ENCODE peak calls at places on chromosomes 7 and 10, in seven cellular contexts. U is cardiac fibroblast, W is cardiac muscle cell, Y is SHP77, Z is brain microvascular endothelial cell, V is GM12865, I is HTR-8/SVneo. C is an unnamed sample.

GRCh38 chr7:133919810-133920209 is 207.3 kb upstream of the LRGUK start:
- DNase-seq in V (no peak), U (peak), W (no peak), Z (no peak), Y (no peak), I (no peak), C (no peak)

GRCh38 chr10:13437026-13437555 is 89.0 kb upstream of the SEPHS1 start:
- DNase-seq in Y (no peak), Z (no peak), W (no peak), U (no peak), I (no peak), V (no peak), C (no peak)

GRCh38 chr10:16986406-16987128 is 143.0 kb downstream of the CUBN start:
- DNase-seq in V (no peak), Y (no peak), U (peak), Z (peak), I (no peak), W (peak), C (no peak)

GRCh38 chr7:157762824-157763223 is 426.0 kb downstream of the DNAJB6 start:
- DNase-seq in Z (no peak), U (no peak), W (no peak), V (no peak), I (no peak), Y (no peak), C (no peak)

GRCh38 chr10:58998924-58999713 is 177.3 kb upstream of the PHYHIPL start:
- DNase-seq in W (peak), Y (no peak), U (peak), Z (no peak), I (no peak), V (no peak), C (no peak)

GRCh38 chr10:128095023-128095752 is 31.0 kb downstream of the MKI67 start:
- DNase-seq in V (peak), U (no peak), Y (no peak), Z (no peak), I (peak), W (no peak), C (no peak)

GRCh38 chr7:157841757-157842390 is 505.1 kb downstream of the DNAJB6 start:
- DNase-seq in Z (no peak), Y (no peak), V (no peak), W (no peak), I (no peak), U (no peak), C (no peak)

GRCh38 chr7:44914992-44915607 is 29.8 kb upstream of the PURB start:
- DNase-seq in W (no peak), Z (no peak), I (no peak), Y (no peak), V (peak), U (no peak), C (no peak)

GRCh38 chr7:85554294-85554877 is 367.5 kb upstream of the SEMA3D start:
- DNase-seq in U (peak), W (peak), I (peak), Y (peak), Z (peak), V (peak), C (no peak)

GRCh38 chr10:3781458-3782098 is 3.4 kb downstream of the KLF6 start:
- DNase-seq in V (peak), W (peak), I (no peak), U (peak), Z (peak), Y (no peak), C (peak)

GRCh38 chr10:100209303-100209702 is 20.1 kb downstream of the CHUK start:
- DNase-seq in Z (peak), U (peak), V (no peak), I (peak), W (peak), Y (no peak), C (no peak)

GRCh38 chr10:88670497-88670896 is 6.3 kb downstream of the LIPF start:
- DNase-seq in W (no peak), Z (no peak), V (peak), I (no peak), Y (no peak), U (no peak), C (no peak)

GRCh38 chr10:84665883-84666463 is 337.6 kb downstream of the CCSER2 start:
- DNase-seq in U (no peak), I (no peak), W (no peak), V (peak), Y (no peak), Z (no peak), C (no peak)

GRCh38 chr7:50718311-50718710 is 64.4 kb downstream of the GRB10 start:
- DNase-seq in W (no peak), Z (no peak), V (no peak), I (no peak), Y (no peak), U (no peak), C (no peak)

GRCh38 chr7:2166625-2167280 is 66.0 kb downstream of the MAD1L1 start:
- DNase-seq in W (no peak), I (no peak), Y (no peak), U (no peak), Z (no peak), V (no peak), C (no peak)

GRCh38 chr7:48781783-48782182 is 142.6 kb upstream of the CDC14C start:
- DNase-seq in V (peak), U (no peak), Y (peak), W (no peak), Z (peak), I (no peak), C (no peak)

GRCh38 chr10:88651131-88651541 is 13.1 kb upstream of the LIPF start:
- DNase-seq in Z (peak), V (no peak), Y (no peak), W (peak), U (peak), I (peak), C (no peak)

GRCh38 chr7:103343758-103344452 is 662 bp downstream of the DNAJC2 start:
- DNase-seq in U (peak), I (no peak), Y (no peak), Z (peak), V (peak), W (peak), C (no peak)

GRCh38 chr7:100720645-100721504 is 607 bp downstream of the EPO start:
- DNase-seq in I (no peak), W (no peak), U (no peak), Z (no peak), Y (no peak), V (no peak), C (no peak)

GRCh38 chr10:32983333-32983909 is 25.4 kb upstream of the ITGB1 start:
- DNase-seq in I (peak), Z (peak), W (peak), Y (no peak), V (no peak), U (peak), C (no peak)

GRCh38 chr10:130775311-130775710 is 536.2 kb downstream of the TCERG1L start:
- DNase-seq in U (no peak), Z (no peak), W (no peak), I (no peak), V (no peak), Y (no peak), C (no peak)

GRCh38 chr7:77542895-77543294 is 5.8 kb downstream of the PTPN12 start:
- DNase-seq in W (no peak), Y (no peak), I (no peak), Z (no peak), V (no peak), U (no peak), C (no peak)

GRCh38 chr7:91465595-91466061 is 201.4 kb downstream of the FZD1 start:
- DNase-seq in I (no peak), Z (peak), V (no peak), W (peak), Y (no peak), U (peak), C (no peak)